ENCODE peak calls at places on chromosomes 1 and 21, in ten cellular contexts. Q, Z, P, V, J, D, K, I, F and L are unnamed samples.

GRCh38 chr21:38297193-38297592 is 40.4 kb downstream of the KCNJ15 start:
- DNase-seq in F (peak), Q (no peak), V (peak), J (no peak), P (peak), I (no peak), Z (no peak), K (no peak), D (no peak), L (no peak)

GRCh38 chr1:203986887-203987461 is 85.9 kb upstream of the SOX13 start:
- DNase-seq in J (no peak), F (no peak), D (no peak), Z (no peak), V (no peak), Q (no peak), I (no peak), P (no peak), K (no peak), L (no peak)

GRCh38 chr1:23533288-23534130 is 2.5 kb upstream of the E2F2 start:
- DNase-seq in P (no peak), Q (no peak), V (no peak), K (no peak), F (no peak), Z (no peak), I (no peak), D (no peak), J (no peak), L (no peak)

GRCh38 chr1:24074817-24075725 is 36.9 kb downstream of the MYOM3 start:
- DNase-seq in Q (no peak), V (no peak), Z (no peak), D (no peak), I (no peak), K (no peak), J (no peak), P (no peak), F (no peak), L (no peak)

GRCh38 chr1:45669379-45669778 is 17.0 kb downstream of the GPBP1L1 start:
- DNase-seq in Q (no peak), K (no peak), P (no peak), F (no peak), I (no peak), D (no peak), V (no peak), Z (no peak), J (no peak), L (peak)

GRCh38 chr1:24874056-24874455 is 56.0 kb downstream of the RUNX3 start:
- DNase-seq in P (no peak), Z (no peak), K (no peak), V (no peak), I (peak), F (no peak), J (no peak), Q (no peak), D (no peak), L (no peak)

GRCh38 chr21:40667964-40668363 is 179.0 kb downstream of the DSCAM start:
- DNase-seq in D (no peak), K (no peak), Q (no peak), F (no peak), Z (no peak), V (no peak), I (no peak), J (no peak), P (no peak), L (no peak)

GRCh38 chr1:9905010-9905409 is 5.1 kb downstream of the CTNNBIP1 start:
- DNase-seq in P (peak), I (no peak), D (no peak), F (no peak), Z (no peak), V (peak), K (no peak), Q (no peak), J (no peak), L (no peak)

GRCh38 chr1:174689524-174689923 is 241.8 kb downstream of the GPR52 start:
- DNase-seq in F (no peak), V (no peak), P (no peak), J (no peak), I (no peak), Z (no peak), K (no peak), Q (no peak), D (no peak), L (no peak)

GRCh38 chr1:180343931-180344406 is 113.9 kb downstream of the LHX4 start:
- DNase-seq in F (peak), J (no peak), Z (no peak), K (no peak), V (peak), D (no peak), Q (no peak), P (peak), I (no peak), L (peak)

GRCh38 chr1:35532497-35533226 is 24.5 kb downstream of the KIAA0319L start:
- DNase-seq in Z (no peak), Q (no peak), K (no peak), D (no peak), P (no peak), I (no peak), J (no peak), F (no peak), V (peak), L (peak)

GRCh38 chr1:8443558-8444194 is 125.8 kb downstream of the SLC45A1 start:
- DNase-seq in I (no peak), F (no peak), J (peak), D (no peak), Q (peak), P (no peak), Z (no peak), V (no peak), K (no peak), L (peak)

GRCh38 chr1:32965251-32965643 is 638 bp upstream of the RNF19B start:
- DNase-seq in K (no peak), D (no peak), P (no peak), F (no peak), Z (no peak), V (no peak), I (no peak), J (no peak), Q (no peak), L (no peak)

GRCh38 chr21:23014021-23014420 is 2015.8 kb downstream of the NCAM2 start:
- DNase-seq in Z (no peak), D (no peak), F (no peak), J (no peak), V (no peak), P (no peak), Q (no peak), K (no peak), I (no peak), L (no peak)

GRCh38 chr1:40783001-40783905 is at the start of gene KCNQ4:
- DNase-seq in J (peak), K (peak), F (peak), Q (peak), D (peak), V (no peak), P (no peak), I (no peak), Z (no peak), L (no peak)

GRCh38 chr1:24742090-24742938 is 2.9 kb upstream of the CLIC4 start:
- DNase-seq in J (peak), K (no peak), D (no peak), Z (no peak), V (peak), P (peak), F (no peak), Q (no peak), I (no peak), L (peak)

GRCh38 chr1:64240209-64240608 is 36.8 kb downstream of the UBE2U start:
- DNase-seq in V (no peak), I (no peak), Z (no peak), J (no peak), Q (no peak), K (no peak), P (no peak), F (no peak), D (no peak), L (peak)
- TF ChIP-seq CTCF in V (no peak), I (no peak), Z (no peak), J (no peak), Q (no peak), K (no peak), P (peak), F (peak), D (no peak), L (peak)

GRCh38 chr1:167409183-167409582 is 109.1 kb downstream of the CD247 start:
- DNase-seq in V (no peak), D (no peak), Q (no peak), Z (no peak), J (no peak), K (no peak), I (no peak), P (no peak), F (no peak), L (no peak)
- TF ChIP-seq CTCF in V (no peak), D (no peak), Q (peak), Z (no peak), J (no peak), K (no peak), I (peak), P (peak), F (no peak), L (no peak)

GRCh38 chr1:7120863-7121621 is 335.8 kb downstream of the CAMTA1 start:
- DNase-seq in Z (no peak), P (no peak), V (peak), K (no peak), D (no peak), J (peak), I (no peak), Q (no peak), F (no peak), L (no peak)
- TF ChIP-seq CTCF in Z (no peak), P (peak), V (peak), K (no peak), D (no peak), J (no peak), I (no peak), Q (peak), F (no peak), L (peak)

GRCh38 chr1:222790115-222790514 is 24.7 kb upstream of the DISP1 start:
- DNase-seq in D (no peak), P (no peak), V (no peak), Q (no peak), K (no peak), I (no peak), Z (no peak), J (no peak), F (no peak), L (no peak)

GRCh38 chr1:222791006-222791710 is 23.7 kb upstream of the DISP1 start:
- DNase-seq in Z (no peak), J (no peak), V (peak), K (no peak), P (peak), F (no peak), Q (no peak), I (no peak), D (no peak), L (peak)

GRCh38 chr1:222794656-222795474 is 20.0 kb upstream of the DISP1 start:
- DNase-seq in J (peak), P (no peak), Q (no peak), K (no peak), I (no peak), D (no peak), F (no peak), V (no peak), Z (no peak), L (no peak)

GRCh38 chr1:222790520-222790919 is 24.3 kb upstream of the DISP1 start:
- DNase-seq in K (no peak), F (no peak), Q (no peak), I (no peak), P (no peak), J (no peak), D (no peak), Z (no peak), V (no peak), L (no peak)

GRCh38 chr1:222792744-222793143 is 22.1 kb upstream of the DISP1 start:
- DNase-seq in J (no peak), I (no peak), K (no peak), D (no peak), Q (peak), P (no peak), Z (no peak), F (peak), V (no peak), L (peak)
- TF ChIP-seq CTCF in J (peak), I (peak), K (peak), D (peak), Q (peak), P (peak), Z (peak), F (peak), V (peak), L (peak)

GRCh38 chr1:219066631-219067349 is 106.9 kb upstream of the LYPLAL1 start:
- DNase-seq in Z (no peak), P (peak), K (no peak), D (peak), V (peak), Q (no peak), J (no peak), F (peak), I (no peak), L (peak)
- TF ChIP-seq CTCF in Z (no peak), P (peak), K (peak), D (peak), V (peak), Q (peak), J (peak), F (peak), I (peak), L (peak)

GRCh38 chr1:162230096-162230495 is 146.6 kb downstream of the SPATA46 start:
- DNase-seq in P (peak), F (peak), V (no peak), D (no peak), I (no peak), K (no peak), Z (no peak), J (peak), Q (peak), L (no peak)
- TF ChIP-seq CTCF in P (peak), F (no peak), V (no peak), D (no peak), I (peak), K (no peak), Z (no peak), J (no peak), Q (peak), L (no peak)

GRCh38 chr1:53600486-53600885 is 138.5 kb downstream of the GLIS1 start:
- DNase-seq in Q (no peak), I (peak), Z (no peak), D (no peak), V (no peak), J (no peak), P (no peak), F (no peak), K (no peak), L (no peak)
- TF ChIP-seq CTCF in Q (no peak), I (no peak), Z (no peak), D (no peak), V (no peak), J (no peak), P (no peak), F (no peak), K (no peak), L (no peak)

GRCh38 chr21:42258885-42259407 is 40.0 kb downstream of the ABCG1 start:
- DNase-seq in D (no peak), J (no peak), F (no peak), I (no peak), Q (no peak), V (no peak), Z (no peak), K (no peak), P (no peak), L (no peak)
- TF ChIP-seq CTCF in D (no peak), J (no peak), F (no peak), I (peak), Q (no peak), V (no peak), Z (peak), K (no peak), P (no peak), L (no peak)